ENCODE peak calls at places on chromosomes 7 and 10, in six cellular contexts. B is A549, D is breast epithelium, Y is cardiac muscle cell, J is MM.1S, N is right lobe of liver. O is an unnamed sample.

GRCh38 chr7:129187681-129188371 is 607 bp upstream of the SMO start:
- DNase-seq in J (no peak), Y (no peak), B (no peak), N (no peak), D (no peak), O (no peak)

GRCh38 chr10:47276576-47277351 is 23.2 kb upstream of the GDF10 start:
- DNase-seq in N (no peak), B (no peak), D (no peak), J (no peak), Y (no peak), O (no peak)

GRCh38 chr7:119175916-119176627 is 951.6 kb downstream of the ANKRD7 start:
- DNase-seq in J (peak; percentile 84), N (no peak), Y (peak; percentile 91), B (peak; percentile 78), D (no peak), O (peak; percentile 51)

GRCh38 chr7:47400741-47401206 is 181.1 kb downstream of the TNS3 start:
- DNase-seq in N (no peak), Y (no peak), J (no peak), D (no peak), B (no peak), O (no peak)

GRCh38 chr10:96720422-96721206 is at the start of gene PIK3AP1:
- DNase-seq in N (peak; percentile 88), D (no peak), J (peak; percentile 83), Y (peak; percentile 62), B (peak; percentile 12), O (peak; percentile 72)

GRCh38 chr10:70761031-70761601 is 24.1 kb downstream of the TBATA start:
- DNase-seq in Y (peak; percentile 56), J (no peak), B (peak; percentile 19), D (no peak), N (no peak), O (no peak)

GRCh38 chr10:36538945-36539586 is 586.3 kb upstream of the ANKRD30A start:
- DNase-seq in D (no peak), N (no peak), J (no peak), Y (no peak), B (peak; percentile 73), O (no peak)

GRCh38 chr7:35991511-35992232 is 161.4 kb upstream of the EEPD1 start:
- DNase-seq in Y (no peak), D (no peak), J (no peak), B (no peak), N (no peak), O (no peak)

GRCh38 chr10:31947144-31947926 is 18.7 kb upstream of the ARHGAP12 start:
- DNase-seq in J (no peak), Y (no peak), N (no peak), B (peak; percentile 87), D (no peak), O (peak; percentile 69)

GRCh38 chr10:71431216-71431944 is 34.7 kb downstream of the CDH23 start:
- DNase-seq in Y (no peak), B (no peak), N (no peak), D (no peak), J (no peak), O (no peak)

GRCh38 chr10:3570855-3571266 is 214.1 kb downstream of the KLF6 start:
- DNase-seq in Y (no peak), D (no peak), J (no peak), B (no peak), N (no peak), O (no peak)

GRCh38 chr7:76189276-76189675 is 12.4 kb upstream of the SRRM3 start:
- DNase-seq in B (no peak), J (no peak), D (no peak), Y (no peak), N (no peak), O (no peak)

GRCh38 chr7:132123763-132124162 is 452.5 kb downstream of the PLXNA4 start:
- DNase-seq in J (no peak), D (no peak), Y (no peak), N (no peak), B (no peak), O (no peak)

GRCh38 chr10:13291821-13292773 is 7.8 kb downstream of the PHYH start:
- DNase-seq in N (no peak), B (no peak), J (no peak), Y (no peak), D (no peak), O (no peak)

GRCh38 chr10:88232029-88232895 is 350.9 kb downstream of the RNLS start:
- DNase-seq in D (no peak), J (no peak), N (peak; percentile 41), B (no peak), Y (no peak), O (peak; percentile 45)

GRCh38 chr7:4681922-4682620 is at the start of gene FOXK1:
- DNase-seq in B (peak; percentile 72), D (peak; percentile 78), N (peak; percentile 83), Y (peak; percentile 88), J (peak; percentile 76), O (peak; percentile 67)

GRCh38 chr10:129410688-129411087 is 56.4 kb upstream of the MGMT start:
- DNase-seq in J (no peak), N (no peak), Y (no peak), D (no peak), B (no peak), O (peak; percentile 3)

GRCh38 chr10:103583871-103584215 is 90.3 kb downstream of the NEURL1 start:
- DNase-seq in B (no peak), J (no peak), Y (no peak), D (no peak), N (no peak), O (no peak)

GRCh38 chr7:77537136-77537594 is at the start of gene PTPN12:
- DNase-seq in J (no peak), D (peak; percentile 65), B (no peak), Y (no peak), N (no peak), O (no peak)

GRCh38 chr10:93876391-93876790 is 17.4 kb upstream of the SLC35G1 start:
- DNase-seq in D (no peak), J (no peak), Y (no peak), N (no peak), B (no peak), O (no peak)

GRCh38 chr7:138785587-138786437 is 12.0 kb upstream of the TMEM213 start:
- DNase-seq in N (no peak), D (no peak), J (no peak), Y (no peak), B (peak; percentile 59), O (no peak)

GRCh38 chr7:2006231-2006771 is 226.4 kb downstream of the MAD1L1 start:
- DNase-seq in J (no peak), Y (no peak), D (peak; percentile 17), B (no peak), N (peak; percentile 15), O (no peak)

GRCh38 chr7:92694211-92694610 is 104.0 kb upstream of the FAM133B start:
- DNase-seq in N (no peak), Y (no peak), B (no peak), D (no peak), J (no peak), O (no peak)

GRCh38 chr7:92696584-92696983 is 106.4 kb upstream of the FAM133B start:
- DNase-seq in Y (no peak), N (no peak), D (no peak), J (no peak), B (no peak), O (no peak)

GRCh38 chr7:92697012-92697411 is 106.8 kb upstream of the FAM133B start:
- DNase-seq in N (no peak), Y (no peak), D (no peak), J (no peak), B (no peak), O (no peak)

GRCh38 chr7:92697414-92697813 is 107.2 kb upstream of the FAM133B start:
- DNase-seq in N (no peak), Y (no peak), D (no peak), J (no peak), B (no peak), O (no peak)

DNA sequence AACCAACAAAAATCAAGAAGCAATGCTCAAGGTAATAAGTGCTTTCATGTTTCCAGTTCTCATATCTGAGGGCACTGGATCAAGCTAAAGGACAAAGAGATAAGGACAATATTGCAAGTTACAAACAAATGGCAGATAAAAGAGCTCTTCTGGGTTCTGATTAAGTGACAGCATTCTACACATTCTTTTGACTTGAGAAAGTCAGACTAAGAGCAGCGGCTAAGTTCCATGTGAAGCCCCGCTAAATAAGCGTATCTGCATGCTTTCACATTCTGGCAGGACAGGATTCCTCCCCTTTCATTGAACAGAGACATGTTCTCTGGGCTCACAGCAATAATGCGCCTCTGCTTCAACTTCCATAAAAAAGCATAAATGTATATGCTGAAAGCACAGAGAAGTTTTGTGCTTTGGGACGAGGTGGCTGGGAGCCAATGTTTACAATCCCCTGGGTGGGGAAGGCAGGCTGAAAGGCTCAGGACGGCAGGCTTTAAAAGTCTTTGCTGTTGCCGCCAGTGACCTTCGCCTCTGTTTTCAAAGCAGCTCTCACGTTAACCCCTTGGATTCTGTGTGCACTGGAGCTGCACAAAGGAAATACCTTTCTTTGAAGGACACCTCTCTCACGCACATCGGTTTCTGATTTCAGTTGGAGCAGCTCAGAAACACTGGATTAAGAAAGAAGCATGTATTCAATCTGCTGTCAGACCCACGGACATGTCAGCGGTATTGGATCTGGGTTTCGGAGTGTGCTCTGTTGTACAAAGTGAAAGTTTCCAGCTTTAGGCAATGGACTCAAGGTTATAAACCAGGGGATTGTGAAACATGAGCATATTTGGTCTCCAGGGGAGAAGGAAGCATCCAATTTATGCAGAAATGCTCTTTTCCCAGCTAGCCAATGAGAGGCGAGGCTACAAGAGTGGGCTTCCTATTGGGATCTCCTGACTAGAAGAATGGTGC is 105.4 kb upstream of the FAM133B start:
- DNase-seq in N (peak; percentile 61), Y (peak; percentile 85), D (no peak), B (peak; percentile 81), J (no peak), O (peak; percentile 95)
- H3K4me1 ChIP-seq in N (peaks cover 43% of the 10 kb centered on the region), Y (peaks cover 41% of the 10 kb centered on the region), D (no peaks in the 10 kb centered on the region), B (peaks cover 72% of the 10 kb centered on the region), J (peaks cover 9% of the 10 kb centered on the region), O (peaks cover 10% of the 10 kb centered on the region)

GRCh38 chr7:85554294-85554877 is 367.5 kb upstream of the SEMA3D start:
- DNase-seq in J (peak; percentile 70), N (no peak), Y (peak; percentile 70), B (peak; percentile 79), D (no peak), O (peak; percentile 20)
- TF ChIP-seq CTCF in J (peak; percentile 79), N (peak; percentile 70), Y (peak; percentile 67), B (peak; percentile 83), D (peak; percentile 64), O (peak; percentile 63)

GRCh38 chr10:4806534-4806933 is 19.5 kb upstream of the AKR1E2 start:
- DNase-seq in Y (no peak), B (no peak), N (no peak), J (peak; percentile 51), D (no peak), O (no peak)
- H3K4me1 ChIP-seq in Y (peaks cover 3% of the 10 kb centered on the region), B (peaks cover 21% of the 10 kb centered on the region), N (no peaks in the 10 kb centered on the region), J (peaks cover 17% of the 10 kb centered on the region), D (no peaks in the 10 kb centered on the region), O (no peaks in the 10 kb centered on the region)

GRCh38 chr7:41969713-41970112 is 266.8 kb upstream of the INHBA start:
- DNase-seq in B (no peak), N (no peak), D (no peak), Y (no peak), J (no peak), O (no peak)
- TF ChIP-seq CTCF in B (no peak), N (no peak), D (no peak), Y (no peak), J (no peak), O (no peak)

O was measured in colonic mucosa.